ENCODE peak calls at places on chromosomes 1 and 21, in nine cellular contexts. D is kidney; O is AG04450; Q is CD4-positive, alpha-beta T cell; Z is GM13976; S is HFFc6; F is right lobe of liver; Y is gastrocnemius medialis; I is Calu3. N is an unnamed sample.

GRCh38 chr1:43688594-43689000 is 18.7 kb upstream of the ST3GAL3 start:
- DNase-seq in Q (no peak), S (peak; percentile 81), D (no peak), F (no peak), Z (no peak), Y (no peak), I (no peak), O (peak; percentile 46), N (no peak)

GRCh38 chr1:239616686-239617085 is 230.3 kb downstream of the CHRM3 start:
- DNase-seq in Z (no peak), Y (no peak), Q (no peak), S (no peak), F (no peak), O (no peak), I (no peak), D (no peak), N (no peak)

GRCh38 chr1:31872658-31873636 is 57.1 kb upstream of the SPOCD1 start:
- DNase-seq in Z (no peak), Q (no peak), Y (no peak), F (no peak), D (no peak), O (no peak), S (no peak), I (no peak), N (no peak)

GRCh38 chr1:54767526-54767925 is 3.2 kb upstream of the PARS2 start:
- DNase-seq in O (no peak), F (no peak), Z (no peak), S (no peak), I (no peak), Y (no peak), Q (no peak), D (no peak), N (no peak)

GRCh38 chr1:89878256-89878655 is 57.4 kb downstream of the LRRC8D start:
- DNase-seq in Y (peak; percentile 34), F (no peak), I (no peak), S (no peak), D (no peak), Z (no peak), O (no peak), Q (no peak), N (no peak)

GRCh38 chr1:97849350-97850339 is 71.2 kb downstream of the DPYD start:
- DNase-seq in Q (no peak), Z (no peak), F (no peak), D (no peak), Y (no peak), I (no peak), O (peak; percentile 43), S (peak; percentile 81), N (no peak)

GRCh38 chr1:244353572-244354091 is 98.1 kb downstream of the ADSS2 start:
- DNase-seq in S (peak; percentile 91), F (no peak), D (peak; percentile 79), O (peak; percentile 83), Y (peak; percentile 30), Q (no peak), Z (peak; percentile 46), I (peak; percentile 83), N (no peak)

GRCh38 chr1:85438353-85438752 is 26.6 kb downstream of the DDAH1 start:
- DNase-seq in F (no peak), Q (no peak), Y (no peak), I (no peak), S (no peak), O (no peak), Z (no peak), D (no peak), N (no peak)

GRCh38 chr1:209854196-209854595 is 26.4 kb downstream of the UTP25 start:
- DNase-seq in Q (no peak), O (no peak), F (no peak), D (no peak), I (no peak), Z (no peak), Y (no peak), S (no peak), N (no peak)

GRCh38 chr1:184437306-184437705 is 50.5 kb downstream of the C1orf21 start:
- DNase-seq in O (no peak), Z (no peak), Q (no peak), D (no peak), Y (no peak), F (no peak), S (no peak), I (peak; percentile 35), N (no peak)

GRCh38 chr1:206882555-206882954 is 14.7 kb upstream of the IL24 start:
- DNase-seq in S (no peak), D (no peak), Q (no peak), I (no peak), Z (no peak), F (no peak), Y (no peak), O (no peak), N (no peak)
- TF ChIP-seq CTCF in S (peak; percentile 55), D (no peak), Q (peak; percentile 29), I (peak; percentile 14), Z (no peak), F (peak; percentile 7), Y (no peak), O (peak; percentile 16), N (no peak)

GRCh38 chr1:66730462-66730861 is 21.8 kb upstream of the DYNLT5 start:
- DNase-seq in F (no peak), D (no peak), Z (no peak), S (no peak), O (no peak), Q (no peak), Y (no peak), I (no peak), N (no peak)

GRCh38 chr1:66731462-66731861 is 20.8 kb upstream of the DYNLT5 start:
- DNase-seq in Q (no peak), Y (no peak), D (no peak), Z (no peak), F (no peak), I (no peak), S (no peak), O (no peak), N (no peak)

GRCh38 chr1:66729130-66729922 is 22.9 kb upstream of the DYNLT5 start:
- DNase-seq in O (no peak), F (no peak), Z (no peak), S (no peak), Q (peak; percentile 48), D (no peak), Y (no peak), I (no peak), N (no peak)

GRCh38 chr1:66732407-66733166 is 19.7 kb upstream of the DYNLT5 start:
- DNase-seq in F (no peak), I (no peak), Y (no peak), D (no peak), O (no peak), S (peak; percentile 38), Q (no peak), Z (no peak), N (no peak)

DNA sequence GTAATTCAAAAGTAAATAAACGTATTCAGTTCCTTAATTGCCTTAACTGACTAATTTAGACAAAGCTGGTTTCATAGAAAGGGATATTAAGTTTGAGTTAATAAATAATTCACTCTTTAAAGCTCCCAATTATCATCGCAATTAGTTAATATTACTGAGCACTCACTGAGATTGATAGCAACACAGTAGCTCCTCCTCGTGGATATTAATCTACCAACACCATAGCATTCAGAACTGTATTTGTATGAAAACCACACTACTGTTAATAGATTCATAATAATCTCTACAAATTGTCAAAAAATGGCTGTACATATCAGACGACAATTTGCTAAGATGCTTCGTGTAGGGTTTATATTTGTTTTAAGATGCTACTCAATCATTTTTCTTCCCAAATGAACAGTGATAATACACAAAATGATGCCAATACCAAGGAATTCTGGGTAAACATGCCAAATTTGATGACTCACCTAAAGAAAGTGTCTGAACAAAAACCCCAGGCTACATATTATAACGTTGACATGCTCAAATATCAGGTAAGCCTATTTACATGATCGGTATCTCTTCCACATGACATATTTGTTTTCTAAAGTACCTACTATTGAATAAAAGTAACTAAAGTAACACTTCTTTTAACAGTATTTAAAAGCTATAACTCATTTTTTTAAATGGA is 18.8 kb upstream of the DYNLT5 start:
- DNase-seq in D (no peak), O (no peak), I (no peak), Z (no peak), F (no peak), S (no peak), Y (no peak), Q (no peak), N (no peak)
- TF ChIP-seq CTCF in D (no peak), O (no peak), I (no peak), Z (no peak), F (no peak), S (no peak), Y (no peak), Q (no peak), N (peak; percentile 15)

GRCh38 chr21:36171327-36171726 is 14.7 kb downstream of the DOP1B start:
- DNase-seq in Q (no peak), I (no peak), Z (no peak), O (no peak), D (no peak), F (no peak), Y (no peak), S (no peak), N (no peak)

GRCh38 chr21:36171741-36172331 is 15.2 kb downstream of the DOP1B start:
- DNase-seq in S (no peak), Y (no peak), F (no peak), Q (no peak), Z (no peak), D (no peak), I (no peak), O (no peak), N (no peak)

GRCh38 chr21:36170823-36171222 is 14.2 kb downstream of the DOP1B start:
- DNase-seq in Q (no peak), Y (no peak), F (no peak), O (no peak), I (no peak), Z (no peak), S (no peak), D (no peak), N (no peak)

GRCh38 chr21:36166705-36167104 is 10.1 kb downstream of the DOP1B start:
- DNase-seq in D (no peak), Y (no peak), O (no peak), F (no peak), Z (no peak), S (no peak), I (no peak), Q (no peak), N (no peak)

DNA sequence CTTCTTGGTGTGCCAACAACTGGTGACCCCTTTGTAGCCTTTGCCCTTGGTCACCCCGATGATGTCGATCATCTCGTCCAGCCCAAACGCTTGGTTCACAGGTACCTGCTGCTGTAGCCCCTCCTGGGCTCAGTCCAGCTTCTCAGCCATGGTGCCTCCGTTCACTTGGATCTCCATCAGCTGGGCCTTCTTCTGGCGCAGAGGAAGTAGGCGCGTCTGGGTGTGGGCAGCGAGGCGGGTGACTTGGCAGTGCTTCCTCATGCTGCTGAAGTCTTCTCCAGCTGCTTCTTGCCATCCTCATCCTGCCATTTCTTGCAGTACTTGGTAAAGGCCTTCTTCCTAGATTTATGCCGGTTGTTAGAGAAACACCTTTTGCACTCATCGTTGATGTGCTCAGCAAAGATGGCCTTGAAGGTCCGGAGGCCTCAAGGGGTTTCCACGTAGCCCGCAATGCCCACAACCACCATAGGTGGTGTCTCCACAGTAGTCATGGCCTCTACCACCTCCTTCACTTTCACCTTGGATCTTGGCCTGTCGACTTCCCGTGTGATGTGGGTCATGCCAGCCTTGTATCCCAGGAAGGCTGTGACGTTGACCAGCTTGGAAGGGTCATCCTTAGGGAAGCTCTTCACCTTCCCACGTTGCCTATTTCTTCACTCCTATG is 13.0 kb downstream of the DOP1B start:
- DNase-seq in Z (no peak), D (no peak), Y (no peak), F (no peak), I (no peak), O (no peak), Q (no peak), S (no peak), N (no peak)
- TF ChIP-seq CTCF in Z (no peak), D (no peak), Y (no peak), F (no peak), I (no peak), O (no peak), Q (no peak), S (peak; percentile 30), N (no peak)

GRCh38 chr1:204961765-204962419 is 81.1 kb upstream of the CNTN2 start:
- DNase-seq in Z (no peak), I (no peak), O (no peak), Q (no peak), F (no peak), D (no peak), S (no peak), Y (no peak), N (no peak)
- TF ChIP-seq CTCF in Z (no peak), I (no peak), O (no peak), Q (no peak), F (no peak), D (no peak), S (no peak), Y (no peak), N (no peak)

N was measured in GM13977.